ENCODE peak calls at places on chromosomes 7 and 10, in five cellular contexts. N is CD4-positive, CD25-positive, alpha-beta regulatory T cell; C is CD8-positive, alpha-beta T cell; E is tibial artery; P is cardiac fibroblast. U is an unnamed sample.

GRCh38 chr10:79178614-79179403 is 110.0 kb downstream of the ZMIZ1 start:
- DNase-seq in C (no peak), P (peak; percentile 69), E (no peak), N (no peak), U (no peak)

GRCh38 chr10:130047336-130047735 is 63.3 kb downstream of the C10orf143 start:
- DNase-seq in P (no peak), C (no peak), E (peak; percentile 17), N (no peak), U (no peak)

GRCh38 chr10:95466450-95466849 is 94.7 kb downstream of the SORBS1 start:
- DNase-seq in C (no peak), E (no peak), N (no peak), P (no peak), U (no peak)

GRCh38 chr7:6551016-6551511 is at the start of gene GRID2IP:
- DNase-seq in P (no peak), E (no peak), C (no peak), N (no peak), U (no peak)

GRCh38 chr10:89138755-89139154 is 68.4 kb downstream of the CH25H start:
- DNase-seq in E (no peak), P (no peak), N (no peak), C (no peak), U (no peak)

GRCh38 chr7:50838675-50839377 is 56.1 kb upstream of the GRB10 start:
- DNase-seq in C (no peak), P (peak; percentile 99), N (no peak), E (peak; percentile 77), U (no peak)

GRCh38 chr7:80467069-80467468 is 44.8 kb downstream of the GNAT3 start:
- DNase-seq in E (no peak), C (no peak), N (no peak), P (peak; percentile 50), U (no peak)

GRCh38 chr7:134755422-134756022 is 23.9 kb upstream of the CALD1 start:
- DNase-seq in C (peak; percentile 40), N (peak; percentile 4), P (peak; percentile 65), E (no peak), U (no peak)

GRCh38 chr10:80158598-80159127 is 26.1 kb downstream of the PLAC9 start:
- DNase-seq in C (no peak), E (peak; percentile 97), P (peak; percentile 97), N (no peak), U (no peak)

GRCh38 chr7:36986429-36987362 is 262.4 kb upstream of the AOAH start:
- DNase-seq in P (peak; percentile 53), E (peak; percentile 76), C (peak; percentile 63), N (peak; percentile 46), U (no peak)

GRCh38 chr7:136807598-136807997 is 60.9 kb upstream of the CHRM2 start:
- DNase-seq in E (no peak), N (no peak), P (no peak), C (no peak), U (no peak)

GRCh38 chr7:95316588-95316987 is 7.7 kb downstream of the PON1 start:
- DNase-seq in N (no peak), E (no peak), P (no peak), C (no peak), U (no peak)

GRCh38 chr7:70557281-70557680 is 574.7 kb upstream of the GALNT17 start:
- DNase-seq in P (no peak), C (no peak), N (no peak), E (no peak), U (no peak)

DNA sequence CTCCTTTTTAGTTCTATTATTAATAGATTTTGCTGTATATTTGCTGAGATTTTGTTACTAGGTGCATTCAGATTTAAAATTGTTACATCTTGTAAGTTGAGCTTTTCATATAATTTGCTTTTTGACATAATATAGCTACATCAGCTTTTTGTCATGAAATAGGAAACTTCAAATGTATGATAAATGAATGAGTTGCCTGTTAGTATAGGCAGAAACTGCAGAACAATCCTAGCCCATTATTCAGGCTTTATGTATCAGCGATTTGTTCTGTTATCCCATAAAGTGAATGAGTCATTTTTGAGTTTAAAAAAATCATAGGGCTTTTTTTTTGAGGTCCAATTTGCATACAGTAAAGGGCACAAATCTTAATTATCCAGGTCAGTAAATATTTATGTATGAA is 11.6 kb downstream of the SGPL1 start:
- DNase-seq in E (no peak), C (no peak), N (no peak), P (peak; percentile 57), U (no peak)
- H3K4me3 ChIP-seq in E (no peak overlapping the region), C (no peak overlapping the region), N (no peak overlapping the region), P (no peak overlapping the region), U (no peak overlapping the region)

GRCh38 chr10:3538850-3539531 is 246.0 kb downstream of the KLF6 start:
- DNase-seq in E (peak; percentile 84), C (no peak), N (no peak), P (peak; percentile 96), U (no peak)
- H3K4me3 ChIP-seq in E (peak overlapping the region; percentile 8), C (no peak overlapping the region), N (no peak overlapping the region), P (no peak overlapping the region), U (no peak overlapping the region)

GRCh38 chr7:105830405-105831218 is 45.8 kb downstream of the ATXN7L1 start:
- DNase-seq in C (no peak), E (no peak), N (no peak), P (peak; percentile 96), U (no peak)
- H3K4me3 ChIP-seq in C (no peak overlapping the region), E (no peak overlapping the region), N (no peak overlapping the region), P (no peak overlapping the region), U (no peak overlapping the region)

GRCh38 chr10:8468477-8468876 is 414.0 kb downstream of the GATA3 start:
- DNase-seq in N (no peak), C (no peak), P (no peak), E (no peak), U (no peak)
- H3K4me3 ChIP-seq in N (no peak overlapping the region), C (no peak overlapping the region), P (no peak overlapping the region), E (no peak overlapping the region), U (no peak overlapping the region)

GRCh38 chr7:116529250-116529649 is 4.4 kb downstream of the CAV1 start:
- DNase-seq in C (no peak), E (no peak), N (no peak), P (no peak), U (no peak)
- H3K4me3 ChIP-seq in C (no peak overlapping the region), E (peak overlapping the region; percentile 90), N (no peak overlapping the region), P (peak overlapping the region; percentile 33), U (no peak overlapping the region)

U was measured in HL-60.